ENCODE peak calls at places on chromosome 15, in five cellular contexts. I is A549, V is GM23338, M is psoas muscle, K is cardiac muscle cell. S is an unnamed sample.
A peak's percentile ranks its signal among the peaks of the same experiment; 100 is the strongest.

GRCh38 chr15:44102675-44103254 is 92.3 kb downstream of the FRMD5 start:
- DNase-seq in M (no peak), K (peak; percentile 61), V (no peak), I (peak; percentile 13), S (no peak)

GRCh38 chr15:49881866-49882265 is 237.2 kb downstream of the ATP8B4 start:
- DNase-seq in M (no peak), I (no peak), K (no peak), V (no peak), S (no peak)

GRCh38 chr15:60758961-60759729 is 280.2 kb upstream of the ICE2 start:
- DNase-seq in K (no peak), V (no peak), I (no peak), M (no peak), S (no peak)

GRCh38 chr15:84669726-84670125 is 11.7 kb upstream of the NMB start:
- DNase-seq in M (no peak), V (no peak), K (no peak), I (no peak), S (no peak)

GRCh38 chr15:38389924-38390542 is 63.9 kb upstream of the FAM98B start:
- DNase-seq in I (peak; percentile 13), K (peak; percentile 63), V (peak; percentile 80), M (peak; percentile 64), S (peak; percentile 90)

GRCh38 chr15:24954783-24955548 is at the start of the genes SNRPN and SNURF:
- DNase-seq in M (peak; percentile 89), V (peak; percentile 76), K (peak; percentile 79), I (peak; percentile 39), S (peak; percentile 85)

GRCh38 chr15:57444877-57445513 is 68.7 kb downstream of the CGNL1 start:
- DNase-seq in M (no peak), V (no peak), K (no peak), I (no peak), S (no peak)

GRCh38 chr15:60076055-60076454 is 71.9 kb downstream of the FOXB1 start:
- DNase-seq in I (no peak), V (no peak), K (no peak), M (no peak), S (no peak)

GRCh38 chr15:38520035-38520434 is 44.6 kb downstream of the RASGRP1 start:
- DNase-seq in M (no peak), K (no peak), V (no peak), I (no peak), S (no peak)

GRCh38 chr15:60651734-60652141 is 172.8 kb upstream of the ICE2 start:
- DNase-seq in K (peak; percentile 34), M (no peak), I (no peak), V (peak; percentile 28), S (peak; percentile 65)

GRCh38 chr15:33068007-33068441 is 126.5 kb downstream of the FMN1 start:
- DNase-seq in M (peak; percentile 74), I (peak; percentile 72), K (no peak), V (peak; percentile 57), S (peak; percentile 85)

GRCh38 chr15:61916104-61916503 is 144.1 kb downstream of the VPS13C start:
- DNase-seq in M (no peak), V (no peak), I (no peak), K (peak; percentile 12), S (no peak)

GRCh38 chr15:58063612-58064011 is 1.9 kb downstream of the ALDH1A2 start:
- DNase-seq in V (no peak), M (no peak), K (no peak), I (no peak), S (no peak)

GRCh38 chr15:80568876-80569605 is 126.1 kb upstream of the ABHD17C start:
- DNase-seq in V (no peak), K (peak; percentile 24), M (no peak), I (no peak), S (peak; percentile 24)

GRCh38 chr15:80609111-80609510 is 86.0 kb upstream of the ABHD17C start:
- DNase-seq in I (no peak), K (no peak), V (no peak), M (no peak), S (no peak)

GRCh38 chr15:89806565-89807550 is 7.8 kb downstream of the ANPEP start:
- DNase-seq in M (peak; percentile 38), V (no peak), I (no peak), K (no peak), S (no peak)

GRCh38 chr15:37098468-37099320 is 1.7 kb downstream of the MEIS2 start:
- DNase-seq in I (peak; percentile 17), K (no peak), V (peak; percentile 61), M (peak; percentile 62), S (peak; percentile 75)

GRCh38 chr15:81106560-81106959 is 27.5 kb upstream of the CFAP161 start:
- DNase-seq in I (peak; percentile 61), K (peak; percentile 66), M (no peak), V (peak; percentile 73), S (peak; percentile 82)

GRCh38 chr15:56468271-56468912 is 3.5 kb upstream of the MNS1 start:
- DNase-seq in K (no peak), I (no peak), V (no peak), M (no peak), S (no peak)

GRCh38 chr15:52228928-52229327 is 37.7 kb upstream of the GNB5 start:
- DNase-seq in I (no peak), K (no peak), M (no peak), V (peak; percentile 83), S (peak; percentile 85)

GRCh38 chr15:56892651-56893348 is 25.6 kb upstream of the TCF12 start:
- DNase-seq in I (no peak), K (no peak), V (no peak), M (no peak), S (no peak)

GRCh38 chr15:41887161-41887560 is 6.7 kb downstream of the SPTBN5 start:
- DNase-seq in I (no peak), K (no peak), V (no peak), M (no peak), S (no peak)

GRCh38 chr15:52804526-52805081 is 14.5 kb upstream of the ONECUT1 start:
- DNase-seq in M (no peak), V (peak; percentile 93), I (no peak), K (no peak), S (peak; percentile 84)

GRCh38 chr15:96339662-96340347 is 9.3 kb downstream of the NR2F2 start:
- DNase-seq in V (no peak), K (no peak), I (no peak), M (no peak), S (no peak)

GRCh38 chr15:31448635-31448979 is 122.0 kb downstream of the KLF13 start:
- DNase-seq in K (no peak), M (no peak), I (no peak), V (no peak), S (no peak)

GRCh38 chr15:84911879-84912660 is 27.6 kb downstream of the SLC28A1 start:
- DNase-seq in I (peak; percentile 89), K (no peak), M (peak; percentile 95), V (no peak), S (no peak)

GRCh38 chr15:78449220-78449999 is 11.4 kb downstream of the IREB2 start:
- DNase-seq in K (no peak), V (no peak), M (no peak), I (no peak), S (no peak)

GRCh38 chr15:78448441-78449219 is 10.6 kb downstream of the IREB2 start:
- DNase-seq in V (no peak), I (no peak), M (no peak), K (no peak), S (no peak)

GRCh38 chr15:78446551-78446950 is 8.5 kb downstream of the IREB2 start:
- DNase-seq in V (no peak), K (no peak), I (no peak), M (no peak), S (no peak)

GRCh38 chr15:78444255-78444654 is 6.2 kb downstream of the IREB2 start:
- DNase-seq in K (no peak), M (no peak), V (no peak), I (no peak), S (no peak)

GRCh38 chr15:78445875-78446274 is 7.9 kb downstream of the IREB2 start:
- DNase-seq in M (no peak), I (no peak), V (no peak), K (no peak), S (no peak)
- H3K4me1 ChIP-seq in M (peaks cover 43% of the 10 kb centered on the region), I (peaks cover 7% of the 10 kb centered on the region), V (no peaks in the 10 kb centered on the region), K (peaks cover 5% of the 10 kb centered on the region), S (no peaks in the 10 kb centered on the region)

DNA sequence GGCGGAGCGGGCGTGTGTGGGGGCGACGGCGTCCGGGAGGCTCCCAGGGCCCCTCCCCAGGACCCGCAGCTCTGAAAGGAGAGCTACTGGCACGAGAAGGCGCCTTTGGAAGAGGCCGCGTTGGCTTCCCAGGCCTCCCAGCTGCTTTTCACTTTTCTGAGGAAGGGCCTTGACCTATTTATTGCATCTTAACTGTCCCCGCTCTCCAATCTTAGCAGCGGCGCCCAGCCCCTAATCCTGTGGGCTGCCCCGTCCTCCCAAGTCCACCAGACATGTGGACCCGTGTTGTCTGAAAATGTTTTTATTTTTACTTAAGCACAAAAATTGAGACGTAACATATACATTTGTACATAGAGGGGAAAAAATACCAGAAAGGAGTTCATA is 481 bp upstream of the ULK3 start:
- DNase-seq in I (no peak), V (no peak), K (no peak), M (no peak), S (no peak)
- H3K4me1 ChIP-seq in I (peaks cover 13% of the 10 kb centered on the region), V (peaks cover 9% of the 10 kb centered on the region), K (peaks cover 5% of the 10 kb centered on the region), M (peaks cover 19% of the 10 kb centered on the region), S (no peaks in the 10 kb centered on the region)

GRCh38 chr15:64536244-64536836 is 76.0 kb downstream of the ZNF609 start:
- DNase-seq in K (no peak), V (no peak), I (peak; percentile 84), M (no peak), S (no peak)
- H3K4me1 ChIP-seq in K (peaks cover 16% of the 10 kb centered on the region), V (no peaks in the 10 kb centered on the region), I (peaks cover 26% of the 10 kb centered on the region), M (peaks cover 4% of the 10 kb centered on the region), S (no peaks in the 10 kb centered on the region)

GRCh38 chr15:63597033-63597790 is at the start of gene FBXL22:
- DNase-seq in K (peak; percentile 75), I (no peak), V (peak; percentile 24), M (peak; percentile 75), S (peak; percentile 58)

GRCh38 chr15:63596666-63597032 is 538 bp upstream of the FBXL22 start:
- DNase-seq in M (no peak), I (no peak), K (no peak), V (no peak), S (no peak)

GRCh38 chr15:63593705-63594671 is 3.2 kb upstream of the FBXL22 start:
- DNase-seq in K (peak; percentile 48), I (no peak), M (no peak), V (no peak), S (no peak)

GRCh38 chr15:63595066-63595465 is 2.1 kb upstream of the FBXL22 start:
- DNase-seq in M (peak; percentile 69), V (peak; percentile 29), I (no peak), K (no peak), S (no peak)

DNA sequence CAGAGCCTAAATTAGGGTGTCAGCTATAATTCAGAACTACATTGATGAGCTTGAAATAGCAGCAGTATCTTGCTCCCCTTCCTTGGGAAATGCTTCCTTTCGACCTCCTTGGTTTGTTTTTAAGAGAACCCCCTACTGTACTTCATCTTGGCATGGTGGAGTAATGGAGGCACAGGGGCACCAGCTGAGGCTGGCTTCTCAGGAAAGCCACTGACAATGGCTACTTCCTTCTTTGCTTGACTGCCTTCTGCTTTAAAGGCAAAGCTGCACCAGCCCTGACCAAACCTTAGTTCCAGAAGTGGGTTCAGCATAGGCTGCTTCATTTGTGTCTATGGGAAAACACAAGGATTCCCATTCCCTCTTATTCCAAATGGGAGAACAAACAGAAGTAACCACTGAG is 1.5 kb upstream of the FBXL22 start:
- DNase-seq in V (no peak), I (no peak), M (no peak), K (no peak), S (no peak)
- H3K4me1 ChIP-seq in V (peaks cover 18% of the 10 kb centered on the region), I (peaks cover 15% of the 10 kb centered on the region), M (peaks cover 47% of the 10 kb centered on the region), K (peaks cover 47% of the 10 kb centered on the region), S (peaks cover 11% of the 10 kb centered on the region)